ENCODE peak calls at places on chromosomes 16 and 17, in eight cellular contexts. H, M, O, S, L, E, Q and J are unnamed samples.

GRCh38 chr16:9852003-9852402 is 330.2 kb downstream of the GRIN2A start:
- DNase-seq in E (no peak), S (no peak), L (no peak), M (no peak), Q (no peak), H (no peak), O (no peak), J (no peak)

GRCh38 chr16:3842994-3843393 is 37.5 kb downstream of the CREBBP start:
- DNase-seq in M (no peak), Q (no peak), S (peak), E (no peak), H (no peak), O (no peak), L (no peak), J (no peak)

GRCh38 chr16:75580-76501 is 2.2 kb upstream of the MPG start:
- DNase-seq in L (no peak), Q (no peak), O (peak), S (peak), M (no peak), E (peak), H (peak), J (no peak)

GRCh38 chr17:348692-349425 is 3.7 kb downstream of the RPH3AL start:
- DNase-seq in Q (no peak), S (no peak), L (no peak), M (peak), O (peak), H (no peak), E (peak), J (no peak)

GRCh38 chr16:74743668-74744299 is 30.8 kb downstream of the FA2H start:
- DNase-seq in M (peak), Q (no peak), O (peak), H (peak), S (peak), L (no peak), E (peak), J (no peak)

GRCh38 chr17:31321481-31321880 is at the start of gene EVI2A:
- DNase-seq in L (peak), S (peak), Q (peak), M (no peak), E (no peak), O (no peak), H (peak), J (peak)

GRCh38 chr17:16442141-16442540 is 26.8 kb downstream of the TRPV2 start:
- DNase-seq in Q (no peak), E (no peak), M (no peak), S (peak), O (no peak), L (no peak), H (no peak), J (no peak)

GRCh38 chr17:15185625-15185991 is 79.5 kb downstream of the PMP22 start:
- DNase-seq in Q (no peak), E (no peak), M (no peak), L (no peak), O (peak), H (peak), S (peak), J (no peak)

GRCh38 chr17:15169676-15170075 is 95.5 kb downstream of the PMP22 start:
- DNase-seq in E (no peak), S (peak), O (no peak), Q (no peak), M (no peak), H (peak), L (no peak), J (no peak)

GRCh38 chr16:31052131-31052530 is 18.8 kb downstream of the STX4 start:
- DNase-seq in Q (no peak), M (no peak), H (peak), S (peak), L (no peak), O (peak), E (no peak), J (no peak)

GRCh38 chr16:30004811-30005242 is 6.0 kb downstream of the DOC2A start:
- DNase-seq in S (no peak), H (no peak), E (peak), M (no peak), O (no peak), Q (no peak), L (no peak), J (no peak)

GRCh38 chr16:77657016-77657415 is 65.3 kb upstream of the NUDT7 start:
- DNase-seq in Q (no peak), S (peak), O (no peak), H (no peak), M (no peak), L (no peak), E (no peak), J (no peak)

GRCh38 chr17:40824015-40824832 is 1.8 kb upstream of the KRT10 start:
- DNase-seq in M (no peak), S (no peak), H (no peak), L (no peak), O (no peak), E (no peak), Q (no peak), J (no peak)